ENCODE peak calls at places on chromosomes 5 and 9, in seven cellular contexts. U, N, Y, X, P, Z and F are unnamed samples.

GRCh38 chr5:759781-760362 is 24.7 kb downstream of the ZDHHC11B start:
- DNase-seq in Y (no peak), X (no peak), N (no peak), U (no peak), P (no peak), Z (no peak), F (no peak)

GRCh38 chr9:135251331-135251761 is 163.9 kb downstream of the OLFM1 start:
- DNase-seq in U (no peak), P (no peak), X (no peak), N (no peak), Z (no peak), Y (no peak), F (no peak)

GRCh38 chr5:73446631-73447233 is 1.8 kb downstream of the FOXD1 start:
- DNase-seq in U (peak), N (peak), P (no peak), X (no peak), Y (peak), Z (no peak), F (no peak)

GRCh38 chr5:131264453-131265200 is 774 bp downstream of the CDC42SE2 start:
- DNase-seq in Z (no peak), N (peak), X (no peak), U (peak), Y (peak), P (no peak), F (peak)

GRCh38 chr9:93900436-93900819 is 54.7 kb downstream of the BARX1 start:
- DNase-seq in X (no peak), Z (no peak), N (peak), P (no peak), Y (no peak), U (no peak), F (no peak)

GRCh38 chr5:54964405-54964804 is 21.0 kb downstream of the ESM1 start:
- DNase-seq in P (no peak), Z (no peak), Y (no peak), U (no peak), N (no peak), X (no peak), F (no peak)

GRCh38 chr9:136947955-136948510 is 3.0 kb downstream of the C8G start:
- DNase-seq in Y (peak), U (peak), X (no peak), N (peak), Z (peak), P (peak), F (no peak)

GRCh38 chr5:38413696-38414095 is 142.8 kb downstream of the LIFR start:
- DNase-seq in X (no peak), Y (no peak), N (no peak), P (no peak), U (no peak), Z (no peak), F (no peak)

GRCh38 chr5:172554562-172554961 is 86.5 kb upstream of the NEURL1B start:
- DNase-seq in Z (no peak), P (no peak), N (no peak), Y (no peak), X (no peak), U (no peak), F (no peak)

GRCh38 chr9:126009047-126009446 is 261.9 kb downstream of the PBX3 start:
- DNase-seq in X (no peak), N (no peak), Z (no peak), U (peak), P (peak), Y (no peak), F (peak)
- TF ChIP-seq SP1 in X (no peak), N (no peak), Z (no peak), U (no peak), P (no peak), Y (no peak), F (no peak)

GRCh38 chr5:148393390-148393741 is 9.6 kb downstream of the FBXO38 start:
- DNase-seq in N (no peak), Y (no peak), Z (peak), U (no peak), P (no peak), X (no peak), F (no peak)

GRCh38 chr5:148391422-148391821 is 7.7 kb downstream of the FBXO38 start:
- DNase-seq in U (no peak), N (no peak), Z (no peak), X (no peak), Y (no peak), P (no peak), F (no peak)

GRCh38 chr5:148395031-148395430 is 11.3 kb downstream of the FBXO38 start:
- DNase-seq in U (no peak), Y (no peak), P (no peak), N (no peak), Z (peak), X (no peak), F (no peak)

GRCh38 chr5:148397968-148398595 is 14.3 kb downstream of the FBXO38 start:
- DNase-seq in X (no peak), Y (peak), N (peak), U (peak), Z (peak), P (no peak), F (no peak)

GRCh38 chr5:148394587-148395019 is 10.8 kb downstream of the FBXO38 start:
- DNase-seq in X (no peak), Z (peak), Y (no peak), N (no peak), U (no peak), P (no peak), F (no peak)
- TF ChIP-seq SP1 in X (no peak), Z (no peak), Y (no peak), N (no peak), U (no peak), P (no peak), F (no peak)

GRCh38 chr9:7665874-7666273 is 133.7 kb downstream of the DMAC1 start:
- DNase-seq in U (no peak), Z (no peak), N (no peak), P (no peak), Y (no peak), X (no peak), F (no peak)

GRCh38 chr9:7676757-7677156 is 122.8 kb downstream of the DMAC1 start:
- DNase-seq in X (no peak), P (no peak), N (no peak), U (no peak), Z (peak), Y (no peak), F (no peak)

GRCh38 chr9:7668541-7668940 is 131.0 kb downstream of the DMAC1 start:
- DNase-seq in P (no peak), U (no peak), Y (no peak), N (no peak), X (no peak), Z (no peak), F (no peak)

DNA sequence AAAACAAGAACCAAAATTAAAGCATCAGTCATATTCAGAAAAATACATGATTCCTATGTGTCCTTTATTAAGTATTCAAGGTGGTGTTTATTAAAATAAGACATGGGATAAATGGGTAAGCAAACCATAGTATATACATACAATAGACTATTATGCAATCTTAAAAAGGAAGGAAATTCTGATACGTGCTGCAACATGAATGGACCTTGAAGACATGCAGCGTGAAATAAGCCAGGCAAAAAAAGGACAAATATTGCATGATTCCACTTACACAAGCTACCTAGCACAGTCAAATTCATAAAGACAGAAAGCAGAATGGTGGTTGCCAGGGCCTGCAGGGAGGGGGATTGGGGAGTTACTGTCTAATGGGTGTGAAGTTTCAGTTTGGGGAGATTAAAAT is 127.7 kb downstream of the DMAC1 start:
- DNase-seq in Y (no peak), Z (no peak), X (no peak), P (no peak), N (no peak), U (no peak), F (no peak)
- TF ChIP-seq SP1 in Y (no peak), Z (no peak), X (no peak), P (no peak), N (no peak), U (no peak), F (no peak)

GRCh38 chr9:745761-746414 is 95.6 kb upstream of the DMRT1 start:
- DNase-seq in Y (no peak), N (no peak), U (no peak), X (no peak), P (no peak), Z (peak), F (no peak)
- TF ChIP-seq SP1 in Y (no peak), N (no peak), U (no peak), X (no peak), P (no peak), Z (no peak), F (no peak)

DNA sequence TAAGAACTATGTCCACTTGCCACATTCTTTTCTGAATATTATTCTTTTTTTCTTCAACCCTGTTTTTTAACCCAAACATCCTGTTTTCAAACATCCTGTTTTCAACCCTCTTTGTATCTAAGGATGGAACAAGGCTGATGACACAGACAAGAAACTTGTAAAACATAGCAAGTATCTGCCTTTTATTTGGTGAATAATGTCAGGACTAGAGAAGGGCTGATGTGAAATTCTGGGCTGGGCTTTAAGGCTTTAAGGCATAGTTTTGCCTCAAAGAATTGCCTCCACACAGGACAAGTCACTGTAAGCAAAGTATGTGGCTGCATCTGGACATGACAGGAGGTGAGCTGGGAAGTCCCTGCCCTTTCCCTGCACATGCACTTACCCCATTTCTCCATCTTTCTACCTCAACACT is 42.5 kb upstream of the RIC1 start:
- DNase-seq in P (no peak), Y (no peak), Z (no peak), U (no peak), X (peak), N (no peak), F (no peak)
- TF ChIP-seq SP1 in P (no peak), Y (no peak), Z (no peak), U (no peak), X (no peak), N (no peak), F (no peak)

DNA sequence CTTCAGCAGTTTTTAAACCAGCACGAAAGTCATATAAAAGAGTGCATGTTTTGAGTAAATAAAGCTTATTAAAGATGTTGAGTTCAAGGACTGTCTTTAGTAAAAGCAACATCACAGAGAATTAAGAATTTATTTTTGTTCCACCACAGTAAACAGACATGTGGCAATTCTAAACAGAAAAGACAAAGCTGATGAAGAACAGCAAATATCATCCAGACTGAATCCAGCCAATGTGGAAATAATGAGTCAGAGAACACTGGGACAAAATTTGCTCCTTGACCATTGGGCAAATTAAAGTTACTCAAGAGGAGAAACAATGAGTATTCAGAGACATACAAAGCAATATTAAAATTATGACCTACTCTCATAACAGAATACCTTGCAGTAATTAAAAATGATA is 28.8 kb downstream of the OR2K2 start:
- DNase-seq in U (no peak), X (no peak), Z (no peak), Y (no peak), N (no peak), P (no peak), F (no peak)
- TF ChIP-seq SP1 in U (no peak), X (no peak), Z (no peak), Y (no peak), N (no peak), P (no peak), F (no peak)

DNA sequence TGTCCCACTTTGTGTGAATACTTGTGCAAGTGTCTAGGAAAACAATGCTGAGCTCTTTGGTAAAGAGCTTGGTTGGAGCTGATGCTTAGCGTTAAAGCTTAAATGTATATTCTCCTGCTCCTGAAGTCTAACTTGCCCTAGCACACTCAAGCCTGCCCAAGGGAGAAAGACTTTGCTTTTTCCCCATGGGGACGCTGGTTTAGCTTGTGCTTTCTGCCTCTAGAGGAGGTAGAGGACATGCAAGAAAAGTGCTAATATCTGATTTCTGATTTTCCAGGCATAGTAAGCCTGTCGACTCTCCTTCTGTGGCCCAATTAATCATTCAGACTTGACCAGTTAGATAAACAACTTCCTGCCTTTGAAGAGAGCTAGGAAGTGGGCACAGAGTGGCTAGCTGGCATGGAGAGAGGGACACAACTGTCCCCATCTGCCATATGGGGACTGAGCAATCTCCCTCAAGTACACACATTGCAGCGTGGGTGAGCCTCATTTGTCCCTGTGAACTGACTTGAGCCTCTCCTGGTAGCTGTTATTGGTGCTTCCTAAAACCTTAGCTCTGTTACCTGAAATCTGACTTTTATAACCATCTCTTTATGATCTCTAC is 348.4 kb downstream of the BRINP1 start:
- DNase-seq in Y (no peak), P (no peak), X (no peak), N (no peak), U (no peak), Z (no peak), F (no peak)
- TF ChIP-seq SP1 in Y (no peak), P (no peak), X (no peak), N (no peak), U (no peak), Z (no peak), F (no peak)

GRCh38 chr5:128259530-128260145 is 176.1 kb downstream of the SLC12A2 start:
- DNase-seq in P (no peak), U (no peak), Z (no peak), X (no peak), Y (no peak), N (no peak), F (no peak)

GRCh38 chr5:128258387-128258786 is 174.8 kb downstream of the SLC12A2 start:
- DNase-seq in U (no peak), Z (no peak), N (no peak), X (no peak), Y (no peak), P (no peak), F (no peak)

GRCh38 chr5:128264567-128264966 is 181.0 kb downstream of the SLC12A2 start:
- DNase-seq in Z (no peak), N (no peak), Y (no peak), X (no peak), U (no peak), P (no peak), F (no peak)

GRCh38 chr5:128263357-128263756 is 179.8 kb downstream of the SLC12A2 start:
- DNase-seq in X (no peak), U (no peak), Y (no peak), N (no peak), Z (no peak), P (no peak), F (no peak)
- TF ChIP-seq SP1 in X (no peak), U (no peak), Y (no peak), N (no peak), Z (no peak), P (no peak), F (no peak)